ENCODE peak calls at places on chromosomes 1 and 21, in four cellular contexts. One of them, this sample, is unnamed.

GRCh38 chr1:116887212-116887611 is 22.5 kb upstream of the PTGFRN start:
- DNase-seq in H1: no peak
- DNase-seq in HepG2: no peak
- DNase-seq in K562: no peak
- DNase-seq in this sample: no peak

GRCh38 chr1:193185861-193186714 is at the start of gene B3GALT2:
- DNase-seq in K562: no peak
- DNase-seq in HepG2: peak; percentile 32
- DNase-seq in H1: no peak
- DNase-seq in this sample: no peak

GRCh38 chr1:162538815-162539431 is 22.6 kb upstream of the UAP1 start:
- DNase-seq in K562: no peak
- DNase-seq in H1: no peak
- DNase-seq in HepG2: peak; percentile 9
- DNase-seq in this sample: no peak

GRCh38 chr1:54238353-54239040 is 38.5 kb downstream of the MRPL37 start:
- DNase-seq in HepG2: no peak
- DNase-seq in H1: no peak
- DNase-seq in K562: no peak
- DNase-seq in this sample: no peak

GRCh38 chr1:214660900-214661299 is 57.9 kb downstream of the CENPF start:
- DNase-seq in H1: no peak
- DNase-seq in HepG2: peak; percentile 6
- DNase-seq in K562: no peak
- DNase-seq in this sample: no peak

GRCh38 chr1:46137901-46138300 is 5.5 kb upstream of the PIK3R3 start:
- DNase-seq in HepG2: no peak
- DNase-seq in H1: no peak
- DNase-seq in K562: no peak
- DNase-seq in this sample: no peak

GRCh38 chr1:63324779-63325119 is 2.4 kb downstream of the FOXD3 start:
- DNase-seq in H1: no peak
- DNase-seq in K562: no peak
- DNase-seq in HepG2: no peak
- DNase-seq in this sample: no peak

GRCh38 chr1:167076136-167076710 is 14.0 kb downstream of the GPA33 start:
- DNase-seq in H1: no peak
- DNase-seq in K562: no peak
- DNase-seq in HepG2: no peak
- DNase-seq in this sample: no peak

GRCh38 chr1:46171872-46172271 is 3.0 kb upstream of the TSPAN1 start:
- DNase-seq in K562: no peak
- DNase-seq in HepG2: no peak
- DNase-seq in H1: peak; percentile 54
- DNase-seq in this sample: no peak

GRCh38 chr1:229855999-229856650 is 210.9 kb upstream of the GALNT2 start:
- DNase-seq in H1: no peak
- DNase-seq in HepG2: no peak
- DNase-seq in K562: no peak
- DNase-seq in this sample: peak; percentile 65

GRCh38 chr1:87763498-87763897 is 434.8 kb downstream of the LMO4 start:
- DNase-seq in H1: no peak
- DNase-seq in K562: no peak
- DNase-seq in HepG2: no peak
- DNase-seq in this sample: no peak

GRCh38 chr1:41728403-41729202 is 190.1 kb downstream of the HIVEP3 start:
- DNase-seq in HepG2: no peak
- DNase-seq in H1: no peak
- DNase-seq in K562: no peak
- DNase-seq in this sample: peak; percentile 89

GRCh38 chr1:200090252-200091159 is 63.0 kb downstream of the NR5A2 start:
- DNase-seq in HepG2: peak; percentile 15
- DNase-seq in K562: peak; percentile 19
- DNase-seq in H1: no peak
- DNase-seq in this sample: no peak

GRCh38 chr1:212670301-212670700 is 29.3 kb downstream of the BATF3 start:
- DNase-seq in HepG2: no peak
- DNase-seq in H1: no peak
- DNase-seq in K562: no peak
- DNase-seq in this sample: no peak

GRCh38 chr1:78005755-78006154 is 1.0 kb downstream of the DNAJB4 start:
- DNase-seq in K562: no peak
- DNase-seq in HepG2: peak; percentile 64
- DNase-seq in H1: no peak
- DNase-seq in this sample: no peak

GRCh38 chr1:67749844-67750689 is 65.1 kb downstream of the GADD45A start:
- DNase-seq in K562: peak; percentile 51
- DNase-seq in HepG2: no peak
- DNase-seq in H1: no peak
- DNase-seq in this sample: no peak

GRCh38 chr21:25857308-25858099 is 122.7 kb downstream of the GABPA start:
- DNase-seq in K562: no peak
- DNase-seq in HepG2: no peak
- DNase-seq in H1: no peak
- DNase-seq in this sample: no peak

GRCh38 chr1:112509005-112509659 is 367 bp downstream of the WNT2B start:
- DNase-seq in HepG2: no peak
- DNase-seq in H1: peak; percentile 86
- DNase-seq in K562: no peak
- DNase-seq in this sample: peak; percentile 38

GRCh38 chr1:64323054-64323453 is 119.6 kb downstream of the UBE2U start:
- DNase-seq in H1: no peak
- DNase-seq in HepG2: no peak
- DNase-seq in K562: no peak
- DNase-seq in this sample: no peak

GRCh38 chr21:14491269-14491681 is 54.8 kb downstream of the SAMSN1 start:
- DNase-seq in HepG2: no peak
- DNase-seq in K562: no peak
- DNase-seq in H1: no peak
- DNase-seq in this sample: no peak

GRCh38 chr1:229059671-229060079 is 211.2 kb upstream of the RAB4A start:
- DNase-seq in K562: no peak
- DNase-seq in H1: no peak
- DNase-seq in HepG2: no peak
- DNase-seq in this sample: no peak

GRCh38 chr1:2601721-2602303 is 15.2 kb downstream of the PRXL2B start:
- DNase-seq in K562: no peak
- DNase-seq in HepG2: no peak
- DNase-seq in H1: no peak
- DNase-seq in this sample: no peak

GRCh38 chr1:111475706-111476105 is 1.9 kb downstream of the C1orf162 start:
- DNase-seq in K562: no peak
- DNase-seq in HepG2: no peak
- DNase-seq in H1: no peak
- DNase-seq in this sample: no peak

GRCh38 chr1:5109652-5110051 is 455.2 kb downstream of the AJAP1 start:
- DNase-seq in H1: no peak
- DNase-seq in HepG2: no peak
- DNase-seq in K562: no peak
- DNase-seq in this sample: no peak

GRCh38 chr1:208256556-208256955 is 12.4 kb upstream of the PLXNA2 start:
- DNase-seq in HepG2: no peak
- DNase-seq in K562: no peak
- DNase-seq in H1: no peak
- DNase-seq in this sample: no peak

GRCh38 chr1:19735419-19736127 is 64.1 kb downstream of the TMCO4 start:
- DNase-seq in K562: no peak
- DNase-seq in HepG2: no peak
- DNase-seq in H1: no peak
- DNase-seq in this sample: no peak

GRCh38 chr1:202149566-202149965 is 5.0 kb upstream of the ARL8A start:
- DNase-seq in H1: no peak
- DNase-seq in HepG2: no peak
- DNase-seq in K562: no peak
- DNase-seq in this sample: no peak

GRCh38 chr1:6794164-6794563 is 8.9 kb downstream of the CAMTA1 start:
- DNase-seq in HepG2: peak; percentile 32
- DNase-seq in H1: no peak
- DNase-seq in K562: no peak
- DNase-seq in this sample: no peak

GRCh38 chr1:245179706-245180105 is 24.9 kb downstream of the KIF26B start:
- DNase-seq in HepG2: no peak
- DNase-seq in K562: no peak
- DNase-seq in H1: no peak
- DNase-seq in this sample: no peak

GRCh38 chr1:36638268-36638667 is 155.6 kb upstream of the CSF3R start:
- DNase-seq in H1: no peak
- DNase-seq in K562: no peak
- DNase-seq in HepG2: no peak
- DNase-seq in this sample: no peak

GRCh38 chr1:112504002-112504401 is 4.8 kb upstream of the WNT2B start:
- DNase-seq in H1: no peak
- DNase-seq in K562: no peak
- DNase-seq in HepG2: no peak
- DNase-seq in this sample: no peak

GRCh38 chr1:221371671-221372070 is 370.2 kb downstream of the DUSP10 start:
- DNase-seq in K562: no peak
- DNase-seq in HepG2: no peak
- DNase-seq in H1: no peak
- DNase-seq in this sample: no peak

GRCh38 chr1:51792864-51793263 is 85.7 kb downstream of the NRDC start:
- DNase-seq in HepG2: no peak
- DNase-seq in H1: no peak
- DNase-seq in K562: no peak
- DNase-seq in this sample: no peak

GRCh38 chr1:58874327-58874726 is 90.5 kb upstream of the JUN start:
- DNase-seq in K562: no peak
- DNase-seq in HepG2: no peak
- DNase-seq in H1: no peak
- DNase-seq in this sample: no peak

GRCh38 chr1:239786464-239786863 is 305.2 kb upstream of the FMN2 start:
- DNase-seq in H1: peak; percentile 64
- DNase-seq in HepG2: no peak
- DNase-seq in K562: no peak
- DNase-seq in this sample: no peak

GRCh38 chr1:47709302-47710074 is 271.6 kb downstream of the FOXD2 start:
- DNase-seq in HepG2: no peak
- DNase-seq in K562: peak; percentile 39
- DNase-seq in H1: peak; percentile 78
- DNase-seq in this sample: peak; percentile 49

GRCh38 chr1:59266180-59266926 is 30.5 kb upstream of the FGGY start:
- DNase-seq in HepG2: no peak
- DNase-seq in K562: no peak
- DNase-seq in H1: no peak
- DNase-seq in this sample: no peak

GRCh38 chr1:172926070-172926469 is 124.7 kb downstream of the TNFSF18 start:
- DNase-seq in H1: no peak
- DNase-seq in K562: no peak
- DNase-seq in HepG2: no peak
- DNase-seq in this sample: no peak

DNA sequence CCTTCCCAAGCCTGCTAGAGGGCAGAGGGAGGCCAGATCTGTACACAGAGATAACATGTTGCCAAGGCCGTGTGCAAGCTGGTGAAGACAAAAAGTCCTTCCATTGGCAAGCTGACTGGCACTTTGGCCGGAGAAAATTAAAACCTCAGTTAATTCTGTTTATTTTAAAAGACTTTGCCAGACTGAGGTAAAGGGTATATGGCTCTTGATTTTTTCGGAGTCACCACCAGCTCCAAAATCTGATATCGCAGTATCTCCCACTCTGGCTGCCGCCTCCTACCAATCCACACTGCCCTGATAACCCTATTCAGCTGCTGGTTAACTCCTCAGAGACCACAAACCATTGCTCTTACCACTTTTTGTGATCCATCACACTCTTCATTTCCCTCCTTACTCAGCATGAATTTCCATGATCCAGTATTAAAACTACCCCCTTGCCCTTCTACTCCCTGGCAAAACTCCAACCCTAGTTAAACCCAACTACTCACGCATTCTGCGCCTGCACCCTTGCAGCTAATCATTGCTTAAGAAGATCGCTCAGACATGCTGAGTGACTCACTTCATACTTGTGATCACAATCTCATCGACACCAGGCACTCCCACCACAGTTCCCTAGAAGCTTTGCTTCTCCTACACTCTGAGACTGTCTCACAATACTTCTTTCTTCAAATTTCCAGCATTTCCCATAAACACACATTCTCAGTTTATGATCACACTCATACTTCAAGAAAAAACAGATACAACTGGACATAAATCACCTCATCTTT is 5.8 kb upstream of the PPP1R15B start:
- DNase-seq in H1: peak; percentile 47
- DNase-seq in HepG2: peak; percentile 74
- DNase-seq in K562: peak; percentile 73
- DNase-seq in this sample: no peak
- TF ChIP-seq POLR2A in H1: no peak
- TF ChIP-seq POLR2A in HepG2: no peak
- TF ChIP-seq POLR2A in K562: no peak
- TF ChIP-seq POLR2A in this sample: no peak

DNA sequence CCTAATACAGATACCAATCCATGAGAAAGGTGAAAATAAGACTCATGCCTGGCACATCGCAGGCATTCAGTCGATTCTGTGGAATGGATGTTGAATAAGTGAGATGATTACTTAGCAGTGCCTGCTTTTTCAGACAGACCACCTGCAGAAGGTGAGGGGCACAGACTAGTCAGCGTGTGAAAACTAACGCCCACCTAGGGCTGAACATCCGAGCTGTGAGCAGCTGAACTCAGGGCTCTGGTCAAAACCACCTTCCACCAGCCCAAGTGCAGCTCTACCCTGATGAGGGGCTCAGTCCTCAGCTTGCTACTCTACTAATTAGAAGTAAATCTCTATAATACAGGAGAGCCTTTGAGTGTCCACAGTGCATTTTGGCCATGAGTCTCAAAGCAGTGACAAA is 32.5 kb downstream of the LMX1A start:
- DNase-seq in H1: no peak
- DNase-seq in K562: no peak
- DNase-seq in HepG2: no peak
- DNase-seq in this sample: no peak
- TF ChIP-seq TAF1 in H1: no peak
- TF ChIP-seq TAF1 in K562: no peak
- TF ChIP-seq TAF1 in HepG2: no peak
- TF ChIP-seq TAF1 in this sample: no peak

GRCh38 chr21:38820471-38821239 is 14.9 kb downstream of the ETS2 start:
- DNase-seq in HepG2: no peak
- DNase-seq in H1: peak; percentile 34
- DNase-seq in K562: no peak
- DNase-seq in this sample: no peak
- TF ChIP-seq POLR2AphosphoS5 in HepG2: no peak
- TF ChIP-seq POLR2AphosphoS5 in H1: no peak
- TF ChIP-seq POLR2AphosphoS5 in K562: no peak
- TF ChIP-seq POLR2AphosphoS5 in this sample: no peak

GRCh38 chr1:15949453-15950245 is 26.3 kb downstream of the ZBTB17 start:
- DNase-seq in H1: peak; percentile 56
- DNase-seq in K562: peak; percentile 91
- DNase-seq in HepG2: peak; percentile 37
- DNase-seq in this sample: peak; percentile 81
- TF ChIP-seq POLR2A in H1: no peak
- TF ChIP-seq POLR2A in K562: peak; percentile 26
- TF ChIP-seq POLR2A in HepG2: no peak
- TF ChIP-seq POLR2A in this sample: no peak

GRCh38 chr1:227793948-227794812 is 21.3 kb upstream of the PRSS38 start:
- DNase-seq in K562: peak; percentile 9
- DNase-seq in HepG2: no peak
- DNase-seq in H1: peak; percentile 61
- DNase-seq in this sample: no peak
- TF ChIP-seq TAF1 in K562: no peak
- TF ChIP-seq TAF1 in HepG2: no peak
- TF ChIP-seq TAF1 in H1: peak; percentile 32
- TF ChIP-seq TAF1 in this sample: no peak

This sample was measured in GM12892.